ENCODE peak calls at places on chromosomes 4 and X, in seven cellular contexts. K, O, B, I, C, Y and P are unnamed samples.

GRCh38 chrX:70359458-70359857 is 63.7 kb upstream of the GDPD2 start:
- DNase-seq in K (no peak), O (no peak), B (no peak), I (no peak), C (no peak), Y (no peak), P (no peak)

GRCh38 chr4:13966241-13967195 is 339.0 kb upstream of the BOD1L1 start:
- DNase-seq in K (no peak), O (no peak), B (no peak), I (peak; percentile 87), C (no peak), Y (peak; percentile 82), P (no peak)

GRCh38 chrX:154660506-154660905 is 7.1 kb upstream of the CTAG2 start:
- DNase-seq in K (no peak), O (no peak), B (no peak), I (no peak), C (no peak), Y (no peak), P (no peak)

GRCh38 chr4:10582059-10582686 is 102.4 kb downstream of the CLNK start:
- DNase-seq in K (no peak), O (peak; percentile 55), B (peak; percentile 17), I (peak; percentile 74), C (peak; percentile 59), Y (peak; percentile 69), P (no peak)

GRCh38 chrX:104435249-104435648 is 130.8 kb upstream of the IL1RAPL2 start:
- DNase-seq in K (no peak), O (no peak), B (no peak), I (no peak), C (no peak), Y (no peak), P (no peak)

GRCh38 chr4:166655231-166655630 is 579.1 kb downstream of the SPOCK3 start:
- DNase-seq in K (no peak), O (no peak), B (no peak), I (no peak), C (no peak), Y (no peak), P (no peak)

GRCh38 chr4:121696140-121696640 is 590 bp downstream of the ANXA5 start:
- DNase-seq in K (peak; percentile 76), O (peak; percentile 59), B (peak; percentile 38), I (peak; percentile 95), C (peak; percentile 73), Y (peak; percentile 85), P (peak; percentile 4)

GRCh38 chr4:167020410-167020809 is 213.9 kb downstream of the SPOCK3 start:
- DNase-seq in K (no peak), O (no peak), B (no peak), I (peak; percentile 3), C (no peak), Y (no peak), P (no peak)

GRCh38 chr4:60737858-60738257 is 462.3 kb upstream of the ADGRL3 start:
- DNase-seq in K (no peak), O (no peak), B (no peak), I (no peak), C (no peak), Y (peak; percentile 74), P (no peak)

GRCh38 chr4:95091272-95091671 is 333.5 kb downstream of the BMPR1B start:
- DNase-seq in K (no peak), O (no peak), B (no peak), I (peak; percentile 3), C (no peak), Y (peak; percentile 38), P (no peak)

GRCh38 chr4:18234108-18234507 is 212.6 kb upstream of the LCORL start:
- DNase-seq in K (no peak), O (no peak), B (no peak), I (no peak), C (no peak), Y (no peak), P (no peak)

GRCh38 chr4:39814403-39815185 is 116.7 kb downstream of the UBE2K start:
- DNase-seq in K (no peak), O (no peak), B (peak; percentile 23), I (peak; percentile 50), C (no peak), Y (peak; percentile 25), P (no peak)

GRCh38 chrX:81202413-81202794 is 502 bp downstream of the SH3BGRL start:
- DNase-seq in K (no peak), O (no peak), B (peak; percentile 25), I (peak; percentile 35), C (no peak), Y (peak; percentile 12), P (no peak)

GRCh38 chrX:16892504-16893362 is 22.6 kb upstream of the RBBP7 start:
- DNase-seq in K (no peak), O (peak; percentile 78), B (peak; percentile 57), I (peak; percentile 77), C (peak; percentile 72), Y (peak; percentile 82), P (peak; percentile 39)

GRCh38 chr4:55445921-55446577 is 50.3 kb downstream of the TMEM165 start:
- DNase-seq in K (no peak), O (no peak), B (no peak), I (peak; percentile 89), C (no peak), Y (peak; percentile 89), P (no peak)

GRCh38 chr4:110605077-110605476 is 17.8 kb downstream of the PITX2 start:
- DNase-seq in K (no peak), O (peak; percentile 60), B (no peak), I (no peak), C (no peak), Y (no peak), P (no peak)

GRCh38 chr4:169275180-169275579 is 4.4 kb upstream of the SH3RF1 start:
- DNase-seq in K (no peak), O (no peak), B (no peak), I (no peak), C (no peak), Y (no peak), P (no peak)

GRCh38 chr4:122483481-122483880 is 27.0 kb upstream of the IL2 start:
- DNase-seq in K (no peak), O (no peak), B (no peak), I (no peak), C (no peak), Y (no peak), P (no peak)

GRCh38 chr4:151468715-151469696 is 60.0 kb downstream of the FHIP1A start:
- DNase-seq in K (no peak), O (no peak), B (no peak), I (no peak), C (no peak), Y (no peak), P (no peak)

GRCh38 chr4:117429061-117429460 is 343.7 kb upstream of the TRAM1L1 start:
- DNase-seq in K (no peak), O (no peak), B (no peak), I (no peak), C (no peak), Y (no peak), P (no peak)

GRCh38 chrX:48883729-48884128 is 13.8 kb downstream of the TIMM17B start:
- DNase-seq in K (no peak), O (no peak), B (no peak), I (peak; percentile 6), C (no peak), Y (no peak), P (no peak)

GRCh38 chr4:154125340-154125739 is 336.5 kb upstream of the SFRP2 start:
- DNase-seq in K (no peak), O (no peak), B (no peak), I (no peak), C (no peak), Y (no peak), P (no peak)
- H3K4me3 ChIP-seq in K (no peak overlapping the region), O (no peak overlapping the region), B (no peak overlapping the region), I (no peak overlapping the region), C (no peak overlapping the region), Y (no peak overlapping the region), P (no peak overlapping the region)

GRCh38 chr4:41214158-41215146 is at the start of gene APBB2:
- DNase-seq in K (peak; percentile 95), O (peak; percentile 97), B (peak; percentile 9), I (peak; percentile 98), C (peak; percentile 94), Y (peak; percentile 97), P (no peak)

GRCh38 chr4:41215155-41215554 is 813 bp upstream of the APBB2 start:
- DNase-seq in K (no peak), O (no peak), B (no peak), I (peak; percentile 30), C (no peak), Y (no peak), P (no peak)

GRCh38 chr4:41213563-41214157 is 682 bp downstream of the APBB2 start:
- DNase-seq in K (no peak), O (peak; percentile 35), B (no peak), I (peak; percentile 60), C (no peak), Y (no peak), P (no peak)

GRCh38 chr4:41209901-41210300 is 4.4 kb downstream of the APBB2 start:
- DNase-seq in K (no peak), O (peak; percentile 72), B (no peak), I (no peak), C (no peak), Y (no peak), P (no peak)

GRCh38 chr4:41212221-41213203 is 1.8 kb downstream of the APBB2 start:
- DNase-seq in K (no peak), O (peak; percentile 70), B (no peak), I (peak; percentile 77), C (peak; percentile 47), Y (peak; percentile 64), P (no peak)
- H3K4me3 ChIP-seq in K (peak overlapping the region; percentile 86), O (no peak overlapping the region), B (no peak overlapping the region), I (peak overlapping the region; percentile 87), C (peak overlapping the region; percentile 91), Y (peak overlapping the region; percentile 68), P (no peak overlapping the region)

DNA sequence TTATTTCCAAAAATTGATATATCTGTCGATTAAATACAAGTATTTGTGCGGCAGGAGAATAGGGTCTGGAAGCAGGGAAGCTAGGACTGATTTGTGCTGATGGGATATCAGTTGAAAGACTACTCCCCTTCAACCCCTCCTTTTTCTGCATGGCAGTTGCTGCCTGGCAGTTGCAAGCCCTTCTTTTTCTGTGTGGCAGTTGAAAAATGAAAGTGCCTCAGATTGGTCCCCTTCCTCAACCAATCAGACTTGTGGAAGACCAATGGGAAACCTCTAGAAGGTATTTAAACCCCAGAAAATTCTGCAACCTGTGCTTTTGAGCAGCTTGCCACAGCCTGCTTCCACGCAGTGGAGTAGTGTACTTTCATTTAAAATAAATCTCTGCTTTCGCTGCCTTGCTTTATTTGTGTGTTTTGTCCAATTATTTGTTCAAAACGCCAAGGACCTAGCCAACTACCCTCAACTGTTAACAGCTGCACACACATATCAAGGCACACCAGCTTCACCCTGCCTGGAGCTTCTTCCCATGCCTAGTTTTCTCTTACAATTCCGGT is 1.5 kb upstream of the TMA16 start:
- DNase-seq in K (no peak), O (no peak), B (no peak), I (peak; percentile 4), C (no peak), Y (no peak), P (no peak)
- H3K4me3 ChIP-seq in K (no peak overlapping the region), O (no peak overlapping the region), B (no peak overlapping the region), I (no peak overlapping the region), C (no peak overlapping the region), Y (no peak overlapping the region), P (no peak overlapping the region)

GRCh38 chr4:4521069-4521468 is 20.8 kb downstream of the STX18 start:
- DNase-seq in K (no peak), O (no peak), B (no peak), I (no peak), C (no peak), Y (no peak), P (no peak)
- H3K4me3 ChIP-seq in K (no peak overlapping the region), O (no peak overlapping the region), B (no peak overlapping the region), I (no peak overlapping the region), C (no peak overlapping the region), Y (no peak overlapping the region), P (no peak overlapping the region)